ENCODE peak calls at places on chromosomes 5 and 9, in ten cellular contexts. One of them, this sample, is unnamed.

GRCh38 chr5:30401479-30402058 is 791.9 kb upstream of the CDH6 start:
- DNase-seq in Panc1: peak
- DNase-seq in GM04503: no peak
- DNase-seq in A172: peak
- DNase-seq in SK-N-DZ: peak
- DNase-seq in stimulated activated CD4-positive, alpha-beta T cell treated with anti-CD3 and anti-CD28 coated beads, Interleukin-1b, Interleukin-23, amount 100 ng/mL, for 1 hour: no peak
- DNase-seq in kidney tubule cell: peak
- DNase-seq in tibial artery: no peak
- DNase-seq in left ventricle myocardium inferior: no peak
- DNase-seq in GM19239: no peak
- DNase-seq in this sample: no peak

GRCh38 chr5:153619706-153620105 is 129.2 kb downstream of the GRIA1 start:
- DNase-seq in GM04503: no peak
- DNase-seq in kidney tubule cell: peak
- DNase-seq in stimulated activated CD4-positive, alpha-beta T cell treated with anti-CD3 and anti-CD28 coated beads, Interleukin-1b, Interleukin-23, amount 100 ng/mL, for 1 hour: no peak
- DNase-seq in tibial artery: no peak
- DNase-seq in SK-N-DZ: no peak
- DNase-seq in A172: peak
- DNase-seq in left ventricle myocardium inferior: no peak
- DNase-seq in GM19239: no peak
- DNase-seq in Panc1: no peak
- DNase-seq in this sample: no peak

GRCh38 chr5:143713331-143714032 is 98.5 kb upstream of the HMHB1 start:
- DNase-seq in A172: no peak
- DNase-seq in GM19239: no peak
- DNase-seq in GM04503: peak
- DNase-seq in Panc1: no peak
- DNase-seq in left ventricle myocardium inferior: no peak
- DNase-seq in stimulated activated CD4-positive, alpha-beta T cell treated with anti-CD3 and anti-CD28 coated beads, Interleukin-1b, Interleukin-23, amount 100 ng/mL, for 1 hour: no peak
- DNase-seq in tibial artery: no peak
- DNase-seq in SK-N-DZ: no peak
- DNase-seq in kidney tubule cell: no peak
- DNase-seq in this sample: no peak

GRCh38 chr9:131180454-131180853 is 55.1 kb downstream of the NUP214 start:
- DNase-seq in stimulated activated CD4-positive, alpha-beta T cell treated with anti-CD3 and anti-CD28 coated beads, Interleukin-1b, Interleukin-23, amount 100 ng/mL, for 1 hour: no peak
- DNase-seq in tibial artery: no peak
- DNase-seq in left ventricle myocardium inferior: no peak
- DNase-seq in kidney tubule cell: peak
- DNase-seq in SK-N-DZ: no peak
- DNase-seq in GM04503: peak
- DNase-seq in Panc1: no peak
- DNase-seq in GM19239: no peak
- DNase-seq in A172: no peak
- DNase-seq in this sample: no peak

GRCh38 chr5:36090033-36090432 is 23.4 kb upstream of the UGT3A2 start:
- DNase-seq in kidney tubule cell: peak
- DNase-seq in Panc1: no peak
- DNase-seq in GM04503: peak
- DNase-seq in tibial artery: no peak
- DNase-seq in stimulated activated CD4-positive, alpha-beta T cell treated with anti-CD3 and anti-CD28 coated beads, Interleukin-1b, Interleukin-23, amount 100 ng/mL, for 1 hour: no peak
- DNase-seq in A172: peak
- DNase-seq in left ventricle myocardium inferior: no peak
- DNase-seq in GM19239: no peak
- DNase-seq in SK-N-DZ: peak
- DNase-seq in this sample: no peak

GRCh38 chr9:134388289-134388808 is 62.1 kb downstream of the RXRA start:
- DNase-seq in GM04503: no peak
- DNase-seq in GM19239: no peak
- DNase-seq in SK-N-DZ: no peak
- DNase-seq in kidney tubule cell: no peak
- DNase-seq in A172: no peak
- DNase-seq in left ventricle myocardium inferior: no peak
- DNase-seq in tibial artery: no peak
- DNase-seq in stimulated activated CD4-positive, alpha-beta T cell treated with anti-CD3 and anti-CD28 coated beads, Interleukin-1b, Interleukin-23, amount 100 ng/mL, for 1 hour: no peak
- DNase-seq in Panc1: no peak
- DNase-seq in this sample: no peak

GRCh38 chr5:156699147-156699546 is 150.9 kb upstream of the PPP1R2B start:
- DNase-seq in kidney tubule cell: no peak
- DNase-seq in SK-N-DZ: no peak
- DNase-seq in Panc1: no peak
- DNase-seq in GM04503: no peak
- DNase-seq in GM19239: no peak
- DNase-seq in A172: no peak
- DNase-seq in left ventricle myocardium inferior: no peak
- DNase-seq in stimulated activated CD4-positive, alpha-beta T cell treated with anti-CD3 and anti-CD28 coated beads, Interleukin-1b, Interleukin-23, amount 100 ng/mL, for 1 hour: no peak
- DNase-seq in tibial artery: no peak
- DNase-seq in this sample: no peak

GRCh38 chr5:57277085-57277484 is 103.2 kb downstream of the GPBP1 start:
- DNase-seq in stimulated activated CD4-positive, alpha-beta T cell treated with anti-CD3 and anti-CD28 coated beads, Interleukin-1b, Interleukin-23, amount 100 ng/mL, for 1 hour: no peak
- DNase-seq in Panc1: no peak
- DNase-seq in left ventricle myocardium inferior: no peak
- DNase-seq in A172: peak
- DNase-seq in SK-N-DZ: no peak
- DNase-seq in GM04503: no peak
- DNase-seq in GM19239: no peak
- DNase-seq in kidney tubule cell: peak
- DNase-seq in tibial artery: no peak
- DNase-seq in this sample: no peak

GRCh38 chr5:89534331-89534730 is 651.3 kb upstream of the MEF2C start:
- DNase-seq in left ventricle myocardium inferior: no peak
- DNase-seq in GM04503: peak
- DNase-seq in GM19239: no peak
- DNase-seq in SK-N-DZ: no peak
- DNase-seq in tibial artery: no peak
- DNase-seq in A172: no peak
- DNase-seq in kidney tubule cell: peak
- DNase-seq in stimulated activated CD4-positive, alpha-beta T cell treated with anti-CD3 and anti-CD28 coated beads, Interleukin-1b, Interleukin-23, amount 100 ng/mL, for 1 hour: no peak
- DNase-seq in Panc1: no peak
- DNase-seq in this sample: no peak

GRCh38 chr5:122500245-122501086 is 188.4 kb downstream of the SNCAIP start:
- DNase-seq in Panc1: peak
- DNase-seq in A172: peak
- DNase-seq in SK-N-DZ: peak
- DNase-seq in stimulated activated CD4-positive, alpha-beta T cell treated with anti-CD3 and anti-CD28 coated beads, Interleukin-1b, Interleukin-23, amount 100 ng/mL, for 1 hour: no peak
- DNase-seq in tibial artery: peak
- DNase-seq in GM19239: no peak
- DNase-seq in GM04503: no peak
- DNase-seq in kidney tubule cell: peak
- DNase-seq in left ventricle myocardium inferior: no peak
- DNase-seq in this sample: peak

GRCh38 chr9:22103650-22104575 is 94.8 kb upstream of the CDKN2B start:
- DNase-seq in GM04503: no peak
- DNase-seq in tibial artery: no peak
- DNase-seq in stimulated activated CD4-positive, alpha-beta T cell treated with anti-CD3 and anti-CD28 coated beads, Interleukin-1b, Interleukin-23, amount 100 ng/mL, for 1 hour: no peak
- DNase-seq in A172: no peak
- DNase-seq in kidney tubule cell: no peak
- DNase-seq in left ventricle myocardium inferior: no peak
- DNase-seq in SK-N-DZ: no peak
- DNase-seq in GM19239: no peak
- DNase-seq in Panc1: no peak
- DNase-seq in this sample: no peak

GRCh38 chr5:133877351-133878235 is 90.8 kb downstream of the C5orf15 start:
- DNase-seq in Panc1: no peak
- DNase-seq in left ventricle myocardium inferior: no peak
- DNase-seq in kidney tubule cell: no peak
- DNase-seq in GM19239: no peak
- DNase-seq in A172: no peak
- DNase-seq in GM04503: no peak
- DNase-seq in stimulated activated CD4-positive, alpha-beta T cell treated with anti-CD3 and anti-CD28 coated beads, Interleukin-1b, Interleukin-23, amount 100 ng/mL, for 1 hour: no peak
- DNase-seq in SK-N-DZ: no peak
- DNase-seq in tibial artery: no peak
- DNase-seq in this sample: no peak

GRCh38 chr9:118992813-118993747 is 376.2 kb downstream of the BRINP1 start:
- DNase-seq in kidney tubule cell: peak
- DNase-seq in stimulated activated CD4-positive, alpha-beta T cell treated with anti-CD3 and anti-CD28 coated beads, Interleukin-1b, Interleukin-23, amount 100 ng/mL, for 1 hour: no peak
- DNase-seq in tibial artery: no peak
- DNase-seq in SK-N-DZ: no peak
- DNase-seq in GM04503: no peak
- DNase-seq in A172: no peak
- DNase-seq in left ventricle myocardium inferior: no peak
- DNase-seq in Panc1: no peak
- DNase-seq in GM19239: no peak
- DNase-seq in this sample: no peak

GRCh38 chr5:108672639-108673038 is 75.1 kb upstream of the FER start:
- DNase-seq in tibial artery: no peak
- DNase-seq in GM04503: no peak
- DNase-seq in A172: no peak
- DNase-seq in Panc1: no peak
- DNase-seq in GM19239: no peak
- DNase-seq in SK-N-DZ: no peak
- DNase-seq in left ventricle myocardium inferior: no peak
- DNase-seq in kidney tubule cell: no peak
- DNase-seq in stimulated activated CD4-positive, alpha-beta T cell treated with anti-CD3 and anti-CD28 coated beads, Interleukin-1b, Interleukin-23, amount 100 ng/mL, for 1 hour: no peak
- DNase-seq in this sample: no peak

GRCh38 chr5:176573564-176574296 is 24.6 kb downstream of the CDHR2 start:
- DNase-seq in SK-N-DZ: peak
- DNase-seq in GM04503: no peak
- DNase-seq in Panc1: no peak
- DNase-seq in GM19239: peak
- DNase-seq in A172: peak
- DNase-seq in kidney tubule cell: peak
- DNase-seq in stimulated activated CD4-positive, alpha-beta T cell treated with anti-CD3 and anti-CD28 coated beads, Interleukin-1b, Interleukin-23, amount 100 ng/mL, for 1 hour: peak
- DNase-seq in tibial artery: no peak
- DNase-seq in left ventricle myocardium inferior: peak
- DNase-seq in this sample: peak

GRCh38 chr5:137836301-137836700 is 31.4 kb upstream of the MYOT start:
- DNase-seq in kidney tubule cell: no peak
- DNase-seq in Panc1: no peak
- DNase-seq in stimulated activated CD4-positive, alpha-beta T cell treated with anti-CD3 and anti-CD28 coated beads, Interleukin-1b, Interleukin-23, amount 100 ng/mL, for 1 hour: no peak
- DNase-seq in A172: no peak
- DNase-seq in GM04503: no peak
- DNase-seq in SK-N-DZ: no peak
- DNase-seq in tibial artery: no peak
- DNase-seq in left ventricle myocardium inferior: no peak
- DNase-seq in GM19239: no peak
- DNase-seq in this sample: no peak

GRCh38 chr5:172659909-172660628 is 19.0 kb downstream of the NEURL1B start:
- DNase-seq in stimulated activated CD4-positive, alpha-beta T cell treated with anti-CD3 and anti-CD28 coated beads, Interleukin-1b, Interleukin-23, amount 100 ng/mL, for 1 hour: no peak
- DNase-seq in kidney tubule cell: peak
- DNase-seq in left ventricle myocardium inferior: peak
- DNase-seq in tibial artery: peak
- DNase-seq in SK-N-DZ: peak
- DNase-seq in GM04503: peak
- DNase-seq in Panc1: no peak
- DNase-seq in GM19239: no peak
- DNase-seq in A172: peak
- DNase-seq in this sample: no peak

GRCh38 chr9:108775901-108776306 is 79.9 kb downstream of the ACTL7B start:
- DNase-seq in kidney tubule cell: no peak
- DNase-seq in GM04503: no peak
- DNase-seq in stimulated activated CD4-positive, alpha-beta T cell treated with anti-CD3 and anti-CD28 coated beads, Interleukin-1b, Interleukin-23, amount 100 ng/mL, for 1 hour: no peak
- DNase-seq in SK-N-DZ: no peak
- DNase-seq in GM19239: no peak
- DNase-seq in A172: no peak
- DNase-seq in Panc1: no peak
- DNase-seq in tibial artery: no peak
- DNase-seq in left ventricle myocardium inferior: no peak
- DNase-seq in this sample: no peak

GRCh38 chr9:5999443-6000104 is 15.8 kb downstream of the RANBP6 start:
- DNase-seq in kidney tubule cell: no peak
- DNase-seq in SK-N-DZ: no peak
- DNase-seq in GM04503: no peak
- DNase-seq in stimulated activated CD4-positive, alpha-beta T cell treated with anti-CD3 and anti-CD28 coated beads, Interleukin-1b, Interleukin-23, amount 100 ng/mL, for 1 hour: no peak
- DNase-seq in Panc1: no peak
- DNase-seq in tibial artery: no peak
- DNase-seq in GM19239: no peak
- DNase-seq in left ventricle myocardium inferior: no peak
- DNase-seq in A172: no peak
- DNase-seq in this sample: no peak

GRCh38 chr9:3732077-3733038 is 206.6 kb upstream of the RFX3 start:
- DNase-seq in GM19239: peak
- DNase-seq in tibial artery: peak
- DNase-seq in Panc1: peak
- DNase-seq in A172: peak
- DNase-seq in stimulated activated CD4-positive, alpha-beta T cell treated with anti-CD3 and anti-CD28 coated beads, Interleukin-1b, Interleukin-23, amount 100 ng/mL, for 1 hour: peak
- DNase-seq in SK-N-DZ: peak
- DNase-seq in GM04503: peak
- DNase-seq in kidney tubule cell: peak
- DNase-seq in left ventricle myocardium inferior: no peak
- DNase-seq in this sample: peak

GRCh38 chr5:34531736-34532135 is 124.4 kb upstream of the RAI14 start:
- DNase-seq in GM04503: no peak
- DNase-seq in GM19239: no peak
- DNase-seq in left ventricle myocardium inferior: no peak
- DNase-seq in tibial artery: no peak
- DNase-seq in SK-N-DZ: no peak
- DNase-seq in Panc1: no peak
- DNase-seq in stimulated activated CD4-positive, alpha-beta T cell treated with anti-CD3 and anti-CD28 coated beads, Interleukin-1b, Interleukin-23, amount 100 ng/mL, for 1 hour: no peak
- DNase-seq in A172: no peak
- DNase-seq in kidney tubule cell: no peak
- DNase-seq in this sample: no peak

GRCh38 chr9:129868571-129869486 is 33.6 kb downstream of the USP20 start:
- DNase-seq in SK-N-DZ: no peak
- DNase-seq in kidney tubule cell: peak
- DNase-seq in A172: peak
- DNase-seq in GM19239: no peak
- DNase-seq in GM04503: no peak
- DNase-seq in tibial artery: no peak
- DNase-seq in stimulated activated CD4-positive, alpha-beta T cell treated with anti-CD3 and anti-CD28 coated beads, Interleukin-1b, Interleukin-23, amount 100 ng/mL, for 1 hour: peak
- DNase-seq in Panc1: no peak
- DNase-seq in left ventricle myocardium inferior: no peak
- DNase-seq in this sample: no peak

GRCh38 chr5:14413331-14413750 is 168.3 kb upstream of the OTULINL start:
- DNase-seq in GM19239: no peak
- DNase-seq in tibial artery: no peak
- DNase-seq in kidney tubule cell: no peak
- DNase-seq in SK-N-DZ: no peak
- DNase-seq in left ventricle myocardium inferior: no peak
- DNase-seq in A172: peak
- DNase-seq in GM04503: no peak
- DNase-seq in Panc1: no peak
- DNase-seq in stimulated activated CD4-positive, alpha-beta T cell treated with anti-CD3 and anti-CD28 coated beads, Interleukin-1b, Interleukin-23, amount 100 ng/mL, for 1 hour: no peak
- DNase-seq in this sample: no peak

GRCh38 chr9:109320338-109320733 is 523 bp downstream of the EPB41L4B start:
- DNase-seq in kidney tubule cell: peak
- DNase-seq in A172: no peak
- DNase-seq in GM04503: no peak
- DNase-seq in SK-N-DZ: no peak
- DNase-seq in left ventricle myocardium inferior: no peak
- DNase-seq in stimulated activated CD4-positive, alpha-beta T cell treated with anti-CD3 and anti-CD28 coated beads, Interleukin-1b, Interleukin-23, amount 100 ng/mL, for 1 hour: no peak
- DNase-seq in GM19239: peak
- DNase-seq in tibial artery: no peak
- DNase-seq in Panc1: no peak
- DNase-seq in this sample: peak

GRCh38 chr5:74685979-74686631 is 1.1 kb downstream of the HEXB start:
- DNase-seq in GM19239: peak
- DNase-seq in SK-N-DZ: no peak
- DNase-seq in Panc1: no peak
- DNase-seq in GM04503: no peak
- DNase-seq in kidney tubule cell: no peak
- DNase-seq in left ventricle myocardium inferior: no peak
- DNase-seq in tibial artery: no peak
- DNase-seq in stimulated activated CD4-positive, alpha-beta T cell treated with anti-CD3 and anti-CD28 coated beads, Interleukin-1b, Interleukin-23, amount 100 ng/mL, for 1 hour: no peak
- DNase-seq in A172: no peak
- DNase-seq in this sample: peak

GRCh38 chr5:160438316-160439204 is 16.9 kb downstream of the PTTG1 start:
- DNase-seq in left ventricle myocardium inferior: no peak
- DNase-seq in tibial artery: no peak
- DNase-seq in kidney tubule cell: peak
- DNase-seq in GM04503: no peak
- DNase-seq in SK-N-DZ: peak
- DNase-seq in A172: peak
- DNase-seq in Panc1: peak
- DNase-seq in stimulated activated CD4-positive, alpha-beta T cell treated with anti-CD3 and anti-CD28 coated beads, Interleukin-1b, Interleukin-23, amount 100 ng/mL, for 1 hour: no peak
- DNase-seq in GM19239: peak
- DNase-seq in this sample: peak

GRCh38 chr5:144832416-144832815 is 661.7 kb downstream of the KCTD16 start:
- DNase-seq in stimulated activated CD4-positive, alpha-beta T cell treated with anti-CD3 and anti-CD28 coated beads, Interleukin-1b, Interleukin-23, amount 100 ng/mL, for 1 hour: no peak
- DNase-seq in SK-N-DZ: no peak
- DNase-seq in left ventricle myocardium inferior: no peak
- DNase-seq in Panc1: no peak
- DNase-seq in A172: no peak
- DNase-seq in kidney tubule cell: no peak
- DNase-seq in GM04503: no peak
- DNase-seq in GM19239: no peak
- DNase-seq in tibial artery: no peak
- DNase-seq in this sample: no peak

GRCh38 chr5:180156141-180156540 is 52.9 kb downstream of the RASGEF1C start:
- DNase-seq in kidney tubule cell: no peak
- DNase-seq in left ventricle myocardium inferior: no peak
- DNase-seq in GM19239: no peak
- DNase-seq in A172: no peak
- DNase-seq in tibial artery: no peak
- DNase-seq in Panc1: no peak
- DNase-seq in GM04503: no peak
- DNase-seq in SK-N-DZ: no peak
- DNase-seq in stimulated activated CD4-positive, alpha-beta T cell treated with anti-CD3 and anti-CD28 coated beads, Interleukin-1b, Interleukin-23, amount 100 ng/mL, for 1 hour: no peak
- DNase-seq in this sample: no peak

This sample was measured in GM10248.